ENCODE peak calls at places on chromosomes 16 and 17, in five cellular contexts. One of them, this sample, is unnamed.

GRCh38 chr17:63685021-63685420 is 14.9 kb downstream of the LIMD2 start:
- DNase-seq in tibial nerve: no peak
- DNase-seq in ACHN: no peak
- DNase-seq in NCI-H748 treated with DMSO at 0.1 percent for 48 hours: no peak
- DNase-seq in Jurkat, Clone E6-1: no peak
- DNase-seq in this sample: no peak

GRCh38 chr17:33324741-33325140 is 31.6 kb upstream of the ASIC2 start:
- DNase-seq in NCI-H748 treated with DMSO at 0.1 percent for 48 hours: no peak
- DNase-seq in ACHN: no peak
- DNase-seq in Jurkat, Clone E6-1: no peak
- DNase-seq in tibial nerve: no peak
- DNase-seq in this sample: no peak

GRCh38 chr17:72614871-72615626 is 477.4 kb downstream of the SLC39A11 start:
- DNase-seq in NCI-H748 treated with DMSO at 0.1 percent for 48 hours: no peak
- DNase-seq in tibial nerve: peak
- DNase-seq in ACHN: peak
- DNase-seq in Jurkat, Clone E6-1: no peak
- DNase-seq in this sample: no peak

GRCh38 chr17:8606415-8606814 is 24.1 kb downstream of the MYH10 start:
- DNase-seq in Jurkat, Clone E6-1: no peak
- DNase-seq in tibial nerve: no peak
- DNase-seq in NCI-H748 treated with DMSO at 0.1 percent for 48 hours: no peak
- DNase-seq in ACHN: no peak
- DNase-seq in this sample: no peak

GRCh38 chr16:55437627-55438026 is 41.4 kb upstream of the MMP2 start:
- DNase-seq in ACHN: no peak
- DNase-seq in Jurkat, Clone E6-1: no peak
- DNase-seq in NCI-H748 treated with DMSO at 0.1 percent for 48 hours: no peak
- DNase-seq in tibial nerve: no peak
- DNase-seq in this sample: no peak

GRCh38 chr16:3863587-3863986 is 16.9 kb downstream of the CREBBP start:
- DNase-seq in ACHN: no peak
- DNase-seq in NCI-H748 treated with DMSO at 0.1 percent for 48 hours: no peak
- DNase-seq in tibial nerve: no peak
- DNase-seq in Jurkat, Clone E6-1: no peak
- DNase-seq in this sample: no peak

GRCh38 chr17:80732268-80732667 is 187.6 kb downstream of the RPTOR start:
- DNase-seq in NCI-H748 treated with DMSO at 0.1 percent for 48 hours: no peak
- DNase-seq in ACHN: no peak
- DNase-seq in Jurkat, Clone E6-1: no peak
- DNase-seq in tibial nerve: no peak
- DNase-seq in this sample: no peak

GRCh38 chr17:16468428-16468992 is 23.5 kb downstream of the LRRC75A start:
- DNase-seq in ACHN: no peak
- DNase-seq in NCI-H748 treated with DMSO at 0.1 percent for 48 hours: no peak
- DNase-seq in tibial nerve: no peak
- DNase-seq in Jurkat, Clone E6-1: no peak
- DNase-seq in this sample: no peak

GRCh38 chr17:7215652-7216139 is 3.9 kb downstream of the DLG4 start:
- DNase-seq in Jurkat, Clone E6-1: no peak
- DNase-seq in NCI-H748 treated with DMSO at 0.1 percent for 48 hours: no peak
- DNase-seq in tibial nerve: no peak
- DNase-seq in ACHN: no peak
- DNase-seq in this sample: no peak

GRCh38 chr16:57007050-57007449 is 17.7 kb downstream of the NLRC5 start:
- DNase-seq in tibial nerve: no peak
- DNase-seq in NCI-H748 treated with DMSO at 0.1 percent for 48 hours: no peak
- DNase-seq in Jurkat, Clone E6-1: no peak
- DNase-seq in ACHN: no peak
- DNase-seq in this sample: no peak

GRCh38 chr17:2694381-2695242 is 17.0 kb downstream of the CLUH start:
- DNase-seq in tibial nerve: no peak
- DNase-seq in ACHN: no peak
- DNase-seq in Jurkat, Clone E6-1: no peak
- DNase-seq in NCI-H748 treated with DMSO at 0.1 percent for 48 hours: no peak
- DNase-seq in this sample: no peak

This sample was measured in suprapubic skin.